ENCODE peak calls at places on chromosomes 5 and 9, in six cellular contexts. L is Calu3, H is GM19239, O is iPS DF 19.7, D is aorta, R is Right ventricle myocardium superior. A is an unnamed sample.

GRCh38 chr5:172583931-172584511 is 57.0 kb upstream of the NEURL1B start:
- DNase-seq in L (no peak), H (no peak), O (no peak), D (peak; percentile 71), R (peak; percentile 79), A (no peak)

GRCh38 chr5:145965804-145966203 is 29.4 kb downstream of the SH3RF2 start:
- DNase-seq in L (no peak), H (no peak), O (no peak), D (no peak), R (no peak), A (no peak)

GRCh38 chr9:15606667-15607472 is 54.0 kb downstream of the CCDC171 start:
- DNase-seq in L (peak; percentile 11), H (peak; percentile 7), O (no peak), D (no peak), R (no peak), A (no peak)

GRCh38 chr9:93072383-93072795 is 13.9 kb downstream of the SUSD3 start:
- DNase-seq in L (no peak), H (no peak), O (no peak), D (no peak), R (peak; percentile 47), A (no peak)

GRCh38 chr9:21996438-21996837 is 1.8 kb downstream of the CDKN2B-AS1 start:
- DNase-seq in L (peak; percentile 28), H (no peak), O (no peak), D (no peak), R (no peak), A (no peak)

GRCh38 chr5:9047932-9048331 is 497.9 kb downstream of the SEMA5A start:
- DNase-seq in L (no peak), H (no peak), O (no peak), D (no peak), R (no peak), A (no peak)

GRCh38 chr9:21294325-21294724 is 10.8 kb downstream of the IFNA5 start:
- DNase-seq in L (peak; percentile 60), H (no peak), O (no peak), D (no peak), R (no peak), A (no peak)

GRCh38 chr9:134156564-134157377 is 7.6 kb downstream of the RNU6ATAC start:
- DNase-seq in L (no peak), H (no peak), O (no peak), D (peak; percentile 67), R (no peak), A (no peak)

GRCh38 chr5:71828641-71829040 is 109.6 kb downstream of the CARTPT start:
- DNase-seq in L (no peak), H (no peak), O (no peak), D (no peak), R (no peak), A (no peak)

GRCh38 chr9:18689881-18690280 is 215.9 kb downstream of the ADAMTSL1 start:
- DNase-seq in L (no peak), H (no peak), O (no peak), D (no peak), R (no peak), A (no peak)

GRCh38 chr9:37286530-37287175 is 135.8 kb upstream of the GRHPR start:
- DNase-seq in L (no peak), H (no peak), O (no peak), D (no peak), R (no peak), A (no peak)

GRCh38 chr9:89793551-89793950 is 188.7 kb downstream of the GADD45G start:
- DNase-seq in L (no peak), H (no peak), O (no peak), D (no peak), R (no peak), A (no peak)

GRCh38 chr5:77326986-77327734 is 116.7 kb downstream of the PDE8B start:
- DNase-seq in L (no peak), H (no peak), O (no peak), D (no peak), R (no peak), A (no peak)

GRCh38 chr5:65624025-65624569 is at the start of gene TRIM23:
- DNase-seq in L (peak; percentile 89), H (peak; percentile 44), O (no peak), D (peak; percentile 95), R (peak; percentile 95), A (peak; percentile 89)

GRCh38 chr5:176611435-176611834 is 1.5 kb upstream of the GPRIN1 start:
- DNase-seq in L (peak; percentile 83), H (peak; percentile 50), O (no peak), D (peak; percentile 92), R (peak; percentile 80), A (no peak)

GRCh38 chr5:160333726-160334125 is 21.4 kb upstream of the CCNJL start:
- DNase-seq in L (no peak), H (no peak), O (no peak), D (no peak), R (no peak), A (no peak)

GRCh38 chr9:72362680-72363139 is 2.3 kb downstream of the ZFAND5 start:
- DNase-seq in L (peak; percentile 23), H (peak; percentile 14), O (no peak), D (no peak), R (peak; percentile 67), A (no peak)

GRCh38 chr9:97529363-97530076 is 28.1 kb downstream of the TMOD1 start:
- DNase-seq in L (no peak), H (peak; percentile 36), O (no peak), D (no peak), R (no peak), A (no peak)